ENCODE peak calls at places on chromosomes 13 and 19, in ten cellular contexts. One of them, this sample, is unnamed.

GRCh38 chr13:64078025-64078424 is 2662.4 kb upstream of the PCDH20 start:
- DNase-seq in caudate nucleus: no peak
- DNase-seq in left ventricle myocardium inferior: no peak
- DNase-seq in suprapubic skin: no peak
- DNase-seq in esophagus squamous epithelium: no peak
- DNase-seq in neuronal stem cell: no peak
- DNase-seq in body of pancreas: no peak
- DNase-seq in stomach: no peak
- DNase-seq in spleen: no peak
- DNase-seq in IMR-90: no peak
- DNase-seq in this sample: no peak

GRCh38 chr19:45528744-45529453 is 21.6 kb downstream of the VASP start:
- DNase-seq in body of pancreas: peak
- DNase-seq in IMR-90: no peak
- DNase-seq in suprapubic skin: no peak
- DNase-seq in caudate nucleus: peak
- DNase-seq in spleen: no peak
- DNase-seq in esophagus squamous epithelium: no peak
- DNase-seq in neuronal stem cell: no peak
- DNase-seq in left ventricle myocardium inferior: no peak
- DNase-seq in stomach: peak
- DNase-seq in this sample: no peak

GRCh38 chr13:102234618-102235017 is 167.2 kb downstream of the FGF14 start:
- DNase-seq in stomach: no peak
- DNase-seq in neuronal stem cell: no peak
- DNase-seq in esophagus squamous epithelium: no peak
- DNase-seq in suprapubic skin: no peak
- DNase-seq in body of pancreas: no peak
- DNase-seq in left ventricle myocardium inferior: no peak
- DNase-seq in caudate nucleus: no peak
- DNase-seq in spleen: no peak
- DNase-seq in IMR-90: peak
- DNase-seq in this sample: no peak

GRCh38 chr19:768424-768823 is 17.5 kb downstream of the MISP start:
- DNase-seq in neuronal stem cell: no peak
- DNase-seq in caudate nucleus: no peak
- DNase-seq in stomach: no peak
- DNase-seq in IMR-90: peak
- DNase-seq in body of pancreas: no peak
- DNase-seq in spleen: no peak
- DNase-seq in esophagus squamous epithelium: no peak
- DNase-seq in left ventricle myocardium inferior: no peak
- DNase-seq in suprapubic skin: no peak
- DNase-seq in this sample: no peak

GRCh38 chr19:46366620-46367277 is 19.9 kb downstream of the PPP5C start:
- DNase-seq in left ventricle myocardium inferior: no peak
- DNase-seq in IMR-90: no peak
- DNase-seq in suprapubic skin: peak
- DNase-seq in stomach: no peak
- DNase-seq in body of pancreas: no peak
- DNase-seq in caudate nucleus: no peak
- DNase-seq in neuronal stem cell: no peak
- DNase-seq in esophagus squamous epithelium: no peak
- DNase-seq in spleen: no peak
- DNase-seq in this sample: no peak

GRCh38 chr13:99507054-99507453 is 5.8 kb downstream of the TM9SF2 start:
- DNase-seq in left ventricle myocardium inferior: no peak
- DNase-seq in IMR-90: no peak
- DNase-seq in neuronal stem cell: no peak
- DNase-seq in stomach: no peak
- DNase-seq in caudate nucleus: no peak
- DNase-seq in body of pancreas: no peak
- DNase-seq in esophagus squamous epithelium: no peak
- DNase-seq in suprapubic skin: no peak
- DNase-seq in spleen: no peak
- DNase-seq in this sample: no peak

GRCh38 chr13:30477346-30478235 is 11.9 kb upstream of the HMGB1 start:
- DNase-seq in caudate nucleus: no peak
- DNase-seq in left ventricle myocardium inferior: no peak
- DNase-seq in spleen: no peak
- DNase-seq in neuronal stem cell: no peak
- DNase-seq in esophagus squamous epithelium: no peak
- DNase-seq in body of pancreas: no peak
- DNase-seq in IMR-90: no peak
- DNase-seq in suprapubic skin: no peak
- DNase-seq in stomach: no peak
- DNase-seq in this sample: no peak

GRCh38 chr19:45057444-45057843 is 18.6 kb downstream of the CLASRP start:
- DNase-seq in esophagus squamous epithelium: no peak
- DNase-seq in stomach: no peak
- DNase-seq in IMR-90: no peak
- DNase-seq in body of pancreas: no peak
- DNase-seq in spleen: no peak
- DNase-seq in left ventricle myocardium inferior: no peak
- DNase-seq in neuronal stem cell: no peak
- DNase-seq in caudate nucleus: no peak
- DNase-seq in suprapubic skin: no peak
- DNase-seq in this sample: no peak

GRCh38 chr13:94607939-94608338 is 6.3 kb downstream of the GPR180 start:
- DNase-seq in stomach: no peak
- DNase-seq in caudate nucleus: no peak
- DNase-seq in suprapubic skin: no peak
- DNase-seq in IMR-90: peak
- DNase-seq in esophagus squamous epithelium: no peak
- DNase-seq in spleen: no peak
- DNase-seq in neuronal stem cell: no peak
- DNase-seq in left ventricle myocardium inferior: no peak
- DNase-seq in body of pancreas: no peak
- DNase-seq in this sample: no peak

GRCh38 chr13:31101511-31102170 is 60.1 kb downstream of the HSPH1 start:
- DNase-seq in IMR-90: no peak
- DNase-seq in esophagus squamous epithelium: no peak
- DNase-seq in left ventricle myocardium inferior: peak
- DNase-seq in neuronal stem cell: no peak
- DNase-seq in spleen: no peak
- DNase-seq in caudate nucleus: no peak
- DNase-seq in stomach: no peak
- DNase-seq in suprapubic skin: peak
- DNase-seq in body of pancreas: no peak
- DNase-seq in this sample: no peak

GRCh38 chr19:54574527-54575056 is 1.0 kb downstream of the LILRA2 start:
- DNase-seq in esophagus squamous epithelium: no peak
- DNase-seq in suprapubic skin: no peak
- DNase-seq in spleen: no peak
- DNase-seq in IMR-90: no peak
- DNase-seq in neuronal stem cell: no peak
- DNase-seq in body of pancreas: no peak
- DNase-seq in caudate nucleus: no peak
- DNase-seq in left ventricle myocardium inferior: no peak
- DNase-seq in stomach: no peak
- DNase-seq in this sample: no peak

GRCh38 chr19:54573330-54573872 is at the start of gene LILRA2:
- DNase-seq in esophagus squamous epithelium: no peak
- DNase-seq in stomach: no peak
- DNase-seq in suprapubic skin: no peak
- DNase-seq in body of pancreas: no peak
- DNase-seq in IMR-90: no peak
- DNase-seq in left ventricle myocardium inferior: no peak
- DNase-seq in neuronal stem cell: no peak
- DNase-seq in caudate nucleus: no peak
- DNase-seq in spleen: peak
- DNase-seq in this sample: peak

GRCh38 chr19:54574051-54574450 is 461 bp downstream of the LILRA2 start:
- DNase-seq in caudate nucleus: no peak
- DNase-seq in spleen: no peak
- DNase-seq in esophagus squamous epithelium: no peak
- DNase-seq in body of pancreas: no peak
- DNase-seq in left ventricle myocardium inferior: no peak
- DNase-seq in stomach: no peak
- DNase-seq in neuronal stem cell: no peak
- DNase-seq in suprapubic skin: no peak
- DNase-seq in IMR-90: no peak
- DNase-seq in this sample: peak

GRCh38 chr19:54570316-54570715 is 3.3 kb upstream of the LILRA2 start:
- DNase-seq in neuronal stem cell: no peak
- DNase-seq in caudate nucleus: no peak
- DNase-seq in IMR-90: no peak
- DNase-seq in body of pancreas: no peak
- DNase-seq in esophagus squamous epithelium: no peak
- DNase-seq in left ventricle myocardium inferior: no peak
- DNase-seq in stomach: no peak
- DNase-seq in suprapubic skin: no peak
- DNase-seq in spleen: no peak
- DNase-seq in this sample: no peak

DNA sequence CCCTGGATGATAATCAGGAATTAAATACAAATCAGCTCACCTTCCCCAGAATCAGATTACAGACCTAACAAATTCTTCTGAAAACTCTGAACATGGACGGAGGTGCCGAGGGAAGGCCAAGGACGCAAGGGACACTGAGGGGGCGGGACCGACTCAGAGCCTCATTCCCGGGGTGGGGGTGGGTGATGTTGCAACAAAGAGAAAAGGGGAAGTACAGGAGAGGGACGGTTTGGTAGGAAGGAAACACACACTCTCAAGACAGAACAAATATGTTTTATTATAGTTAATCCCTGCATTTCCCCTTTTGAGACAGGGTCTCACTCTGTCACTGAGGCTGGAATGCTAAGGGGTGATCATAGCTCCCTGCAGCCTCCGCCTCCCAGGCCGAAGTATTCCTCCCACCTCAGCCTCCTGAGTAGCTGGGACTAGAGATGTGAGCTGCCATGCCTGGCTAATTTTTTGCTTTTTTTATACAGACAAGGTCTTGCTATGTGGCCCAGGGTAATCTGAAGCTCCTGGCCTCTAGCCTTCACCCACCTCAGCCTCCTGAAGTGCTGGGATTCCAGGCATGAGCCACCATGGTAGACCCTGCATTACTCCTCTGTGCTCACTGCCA is 786 bp upstream of the LILRA2 start:
- DNase-seq in spleen: peak
- DNase-seq in IMR-90: no peak
- DNase-seq in esophagus squamous epithelium: no peak
- DNase-seq in neuronal stem cell: no peak
- DNase-seq in suprapubic skin: no peak
- DNase-seq in stomach: no peak
- DNase-seq in left ventricle myocardium inferior: peak
- DNase-seq in body of pancreas: no peak
- DNase-seq in caudate nucleus: no peak
- DNase-seq in this sample: no peak
- H3K27ac ChIP-seq in spleen: peak
- H3K27ac ChIP-seq in IMR-90: no peak
- H3K27ac ChIP-seq in esophagus squamous epithelium: peak
- H3K27ac ChIP-seq in neuronal stem cell: no peak
- H3K27ac ChIP-seq in suprapubic skin: peak
- H3K27ac ChIP-seq in stomach: no peak
- H3K27ac ChIP-seq in left ventricle myocardium inferior: peak
- H3K27ac ChIP-seq in body of pancreas: no peak
- H3K27ac ChIP-seq in caudate nucleus: peak
- H3K27ac ChIP-seq in this sample: no peak

GRCh38 chr19:51693246-51693645 is at the start of gene SPACA6:
- DNase-seq in caudate nucleus: no peak
- DNase-seq in body of pancreas: no peak
- DNase-seq in left ventricle myocardium inferior: no peak
- DNase-seq in neuronal stem cell: no peak
- DNase-seq in suprapubic skin: no peak
- DNase-seq in spleen: no peak
- DNase-seq in stomach: no peak
- DNase-seq in IMR-90: no peak
- DNase-seq in esophagus squamous epithelium: no peak
- DNase-seq in this sample: no peak
- H3K27ac ChIP-seq in caudate nucleus: peak
- H3K27ac ChIP-seq in body of pancreas: no peak
- H3K27ac ChIP-seq in left ventricle myocardium inferior: peak
- H3K27ac ChIP-seq in neuronal stem cell: no peak
- H3K27ac ChIP-seq in suprapubic skin: no peak
- H3K27ac ChIP-seq in spleen: peak
- H3K27ac ChIP-seq in stomach: no peak
- H3K27ac ChIP-seq in IMR-90: peak
- H3K27ac ChIP-seq in esophagus squamous epithelium: peak
- H3K27ac ChIP-seq in this sample: peak

GRCh38 chr19:34487651-34488051 is 6.1 kb downstream of the WTIP start:
- DNase-seq in body of pancreas: no peak
- DNase-seq in suprapubic skin: no peak
- DNase-seq in neuronal stem cell: no peak
- DNase-seq in IMR-90: no peak
- DNase-seq in caudate nucleus: no peak
- DNase-seq in esophagus squamous epithelium: no peak
- DNase-seq in left ventricle myocardium inferior: no peak
- DNase-seq in stomach: no peak
- DNase-seq in spleen: peak
- DNase-seq in this sample: no peak

GRCh38 chr19:34493649-34494044 is 12.1 kb downstream of the WTIP start:
- DNase-seq in neuronal stem cell: no peak
- DNase-seq in stomach: no peak
- DNase-seq in IMR-90: no peak
- DNase-seq in suprapubic skin: no peak
- DNase-seq in left ventricle myocardium inferior: no peak
- DNase-seq in spleen: peak
- DNase-seq in body of pancreas: no peak
- DNase-seq in caudate nucleus: no peak
- DNase-seq in esophagus squamous epithelium: no peak
- DNase-seq in this sample: no peak

GRCh38 chr19:34493038-34493648 is 11.6 kb downstream of the WTIP start:
- DNase-seq in suprapubic skin: no peak
- DNase-seq in body of pancreas: no peak
- DNase-seq in left ventricle myocardium inferior: no peak
- DNase-seq in neuronal stem cell: no peak
- DNase-seq in spleen: peak
- DNase-seq in stomach: no peak
- DNase-seq in IMR-90: no peak
- DNase-seq in esophagus squamous epithelium: no peak
- DNase-seq in caudate nucleus: no peak
- DNase-seq in this sample: no peak

GRCh38 chr19:34489175-34489574 is 7.6 kb downstream of the WTIP start:
- DNase-seq in body of pancreas: no peak
- DNase-seq in suprapubic skin: no peak
- DNase-seq in caudate nucleus: no peak
- DNase-seq in spleen: no peak
- DNase-seq in IMR-90: no peak
- DNase-seq in esophagus squamous epithelium: no peak
- DNase-seq in stomach: no peak
- DNase-seq in neuronal stem cell: no peak
- DNase-seq in left ventricle myocardium inferior: no peak
- DNase-seq in this sample: no peak

GRCh38 chr19:34490141-34490766 is 8.7 kb downstream of the WTIP start:
- DNase-seq in caudate nucleus: no peak
- DNase-seq in esophagus squamous epithelium: no peak
- DNase-seq in body of pancreas: no peak
- DNase-seq in suprapubic skin: no peak
- DNase-seq in stomach: no peak
- DNase-seq in left ventricle myocardium inferior: no peak
- DNase-seq in neuronal stem cell: no peak
- DNase-seq in IMR-90: no peak
- DNase-seq in spleen: peak
- DNase-seq in this sample: no peak
- H3K27ac ChIP-seq in caudate nucleus: no peak
- H3K27ac ChIP-seq in esophagus squamous epithelium: no peak
- H3K27ac ChIP-seq in body of pancreas: no peak
- H3K27ac ChIP-seq in suprapubic skin: no peak
- H3K27ac ChIP-seq in stomach: no peak
- H3K27ac ChIP-seq in left ventricle myocardium inferior: no peak
- H3K27ac ChIP-seq in neuronal stem cell: no peak
- H3K27ac ChIP-seq in IMR-90: no peak
- H3K27ac ChIP-seq in spleen: no peak
- H3K27ac ChIP-seq in this sample: no peak

GRCh38 chr13:21673592-21674270 is 2.9 kb downstream of the FGF9 start:
- DNase-seq in neuronal stem cell: peak
- DNase-seq in stomach: peak
- DNase-seq in body of pancreas: peak
- DNase-seq in esophagus squamous epithelium: no peak
- DNase-seq in IMR-90: peak
- DNase-seq in left ventricle myocardium inferior: peak
- DNase-seq in caudate nucleus: peak
- DNase-seq in spleen: peak
- DNase-seq in suprapubic skin: no peak
- DNase-seq in this sample: no peak
- H3K27ac ChIP-seq in neuronal stem cell: peak
- H3K27ac ChIP-seq in stomach: peak
- H3K27ac ChIP-seq in body of pancreas: no peak
- H3K27ac ChIP-seq in esophagus squamous epithelium: no peak
- H3K27ac ChIP-seq in IMR-90: no peak
- H3K27ac ChIP-seq in left ventricle myocardium inferior: peak
- H3K27ac ChIP-seq in caudate nucleus: no peak
- H3K27ac ChIP-seq in spleen: no peak
- H3K27ac ChIP-seq in suprapubic skin: no peak
- H3K27ac ChIP-seq in this sample: peak

This sample was measured in vagina.